ENCODE peak calls at places on chromosomes 4 and X, in seven cellular contexts. S, M, R, P, A, N and T are unnamed samples.

GRCh38 chr4:154743683-154744340 is at the start of gene LRAT:
- DNase-seq in S (no peak), M (peak; percentile 4), R (no peak), P (no peak), A (no peak), N (peak; percentile 58), T (peak; percentile 45)

GRCh38 chr4:3335982-3336381 is 43.2 kb downstream of the RGS12 start:
- DNase-seq in S (no peak), M (no peak), R (no peak), P (no peak), A (no peak), N (no peak), T (no peak)

GRCh38 chrX:28920554-28920953 is 333.3 kb downstream of the IL1RAPL1 start:
- DNase-seq in S (no peak), M (no peak), R (peak; percentile 59), P (no peak), A (no peak), N (no peak), T (peak; percentile 0)

GRCh38 chr4:79399076-79399475 is 9.0 kb downstream of the GK2 start:
- DNase-seq in S (no peak), M (no peak), R (no peak), P (no peak), A (no peak), N (no peak), T (no peak)

GRCh38 chr4:37653601-37654000 is 32.6 kb downstream of the RELL1 start:
- DNase-seq in S (no peak), M (peak; percentile 68), R (peak; percentile 64), P (no peak), A (no peak), N (no peak), T (no peak)

GRCh38 chr4:174561556-174561955 is 39.3 kb upstream of the HPGD start:
- DNase-seq in S (no peak), M (peak; percentile 3), R (no peak), P (no peak), A (no peak), N (no peak), T (no peak)

GRCh38 chr4:55980725-55981124 is 32.0 kb downstream of the CEP135 start:
- DNase-seq in S (no peak), M (no peak), R (no peak), P (no peak), A (no peak), N (no peak), T (no peak)

GRCh38 chr4:101147283-101147682 is 200.0 kb downstream of the PPP3CA start:
- DNase-seq in S (no peak), M (no peak), R (no peak), P (no peak), A (no peak), N (no peak), T (no peak)

GRCh38 chrX:139596068-139596467 is 65.5 kb downstream of the F9 start:
- DNase-seq in S (no peak), M (no peak), R (no peak), P (no peak), A (no peak), N (no peak), T (no peak)

GRCh38 chrX:148380107-148380506 is 120.3 kb upstream of the AFF2 start:
- DNase-seq in S (no peak), M (no peak), R (no peak), P (no peak), A (no peak), N (no peak), T (no peak)